ENCODE peak calls at places on chromosomes 7 and 10, in six cellular contexts. U is IMR-90; Y is HCT116; X is hepatocyte; F is CD8-positive, alpha-beta T cell; Q is PC-3. G is an unnamed sample.

GRCh38 chr7:124764847-124765400 is 668 bp downstream of the GPR37 start:
- DNase-seq in F (no peak), Y (no peak), X (peak; percentile 26), U (peak; percentile 5), Q (peak; percentile 23), G (no peak)

GRCh38 chr10:118621304-118621942 is 26.0 kb upstream of the PRLHR start:
- DNase-seq in X (no peak), F (no peak), U (no peak), Q (peak; percentile 2), Y (no peak), G (no peak)

GRCh38 chr7:94382155-94382554 is 12.5 kb upstream of the COL1A2 start:
- DNase-seq in X (no peak), U (peak; percentile 69), F (no peak), Q (peak; percentile 65), Y (no peak), G (peak; percentile 58)

GRCh38 chr7:7122033-7122478 is 60.3 kb upstream of the C1GALT1 start:
- DNase-seq in U (no peak), X (no peak), F (no peak), Q (peak; percentile 19), Y (no peak), G (no peak)

GRCh38 chr10:72593963-72594362 is 31.9 kb downstream of the MICU1 start:
- DNase-seq in Y (no peak), Q (no peak), F (no peak), X (no peak), U (no peak), G (no peak)

GRCh38 chr7:47266131-47266706 is 315.7 kb downstream of the TNS3 start:
- DNase-seq in F (no peak), U (peak; percentile 68), Y (peak; percentile 32), X (peak; percentile 89), Q (peak; percentile 80), G (peak; percentile 55)

GRCh38 chr7:95209778-95210177 is 114.6 kb downstream of the PON1 start:
- DNase-seq in Y (no peak), X (no peak), U (no peak), F (no peak), Q (no peak), G (no peak)

GRCh38 chr7:143299840-143300239 is 11.7 kb downstream of the CASP2 start:
- DNase-seq in F (peak; percentile 42), X (peak; percentile 42), U (no peak), Y (peak; percentile 23), Q (peak; percentile 52), G (no peak)

GRCh38 chr10:116696919-116697318 is 45.4 kb downstream of the HSPA12A start:
- DNase-seq in X (no peak), Y (no peak), U (no peak), F (no peak), Q (no peak), G (no peak)

GRCh38 chr10:104922810-104923209 is 281.7 kb downstream of the SORCS3 start:
- DNase-seq in Q (no peak), F (no peak), U (no peak), Y (no peak), X (no peak), G (no peak)

GRCh38 chr10:104924101-104924795 is 283.2 kb downstream of the SORCS3 start:
- DNase-seq in Q (no peak), F (no peak), X (no peak), Y (no peak), U (no peak), G (no peak)

GRCh38 chr10:104928733-104929132 is 287.6 kb downstream of the SORCS3 start:
- DNase-seq in Y (no peak), Q (no peak), F (no peak), U (no peak), X (no peak), G (no peak)

GRCh38 chr10:104923501-104923900 is 282.4 kb downstream of the SORCS3 start:
- DNase-seq in Q (no peak), Y (no peak), X (no peak), U (no peak), F (no peak), G (no peak)

GRCh38 chr10:104925232-104925851 is 284.3 kb downstream of the SORCS3 start:
- DNase-seq in X (peak; percentile 76), Y (peak; percentile 66), Q (peak; percentile 49), F (no peak), U (no peak), G (no peak)
- TF ChIP-seq CTCF in X (peak; percentile 66), Y (peak; percentile 88), Q (peak; percentile 58), F (no peak), U (peak; percentile 13), G (peak; percentile 67)

DNA sequence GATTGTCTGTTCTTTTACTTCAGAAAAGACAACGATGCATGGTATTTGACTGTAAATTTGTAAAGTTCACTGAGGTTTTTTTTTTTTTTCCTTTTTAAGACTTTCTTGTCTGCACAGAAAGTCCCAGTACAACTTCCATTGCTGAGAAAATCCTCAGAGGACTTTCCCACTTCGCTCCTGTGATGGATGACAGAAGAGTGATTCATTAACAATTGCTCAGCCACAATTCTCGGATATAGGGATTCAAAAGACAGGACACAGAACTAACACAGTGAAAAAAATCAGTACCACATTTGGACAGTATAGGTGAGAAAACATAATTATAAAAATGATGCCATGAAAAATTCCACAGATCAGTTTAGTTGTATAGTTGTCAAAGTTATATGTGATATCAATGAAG is 48.0 kb downstream of the SEC23IP start:
- DNase-seq in U (peak; percentile 31), F (no peak), X (no peak), Q (no peak), Y (no peak), G (peak; percentile 60)
- H3K36me3 ChIP-seq in U (peaks cover 33% of the 10 kb centered on the region), F (peaks cover 9% of the 10 kb centered on the region), X (no peaks in the 10 kb centered on the region), Q (peaks cover 23% of the 10 kb centered on the region), Y (peaks cover 35% of the 10 kb centered on the region), G (peaks cover 19% of the 10 kb centered on the region)

GRCh38 chr10:69279110-69279509 is 814 bp downstream of the HK1 start:
- DNase-seq in Y (no peak), U (no peak), Q (no peak), F (no peak), X (no peak), G (no peak)

GRCh38 chr10:69278446-69278963 is at the start of gene HK1:
- DNase-seq in Y (no peak), F (no peak), Q (no peak), U (no peak), X (no peak), G (peak; percentile 45)

GRCh38 chr10:69272620-69273019 is 5.7 kb upstream of the HK1 start:
- DNase-seq in U (no peak), Y (no peak), Q (no peak), F (no peak), X (no peak), G (no peak)

GRCh38 chr10:69276503-69276902 is 1.8 kb upstream of the HK1 start:
- DNase-seq in Y (no peak), Q (no peak), F (no peak), U (no peak), X (no peak), G (no peak)

GRCh38 chr10:69275444-69275843 is 2.9 kb upstream of the HK1 start:
- DNase-seq in Q (no peak), U (no peak), Y (no peak), X (no peak), F (no peak), G (no peak)
- H3K27ac ChIP-seq in Q (no peak overlapping the region), U (no peak overlapping the region), Y (no peak overlapping the region), X (no peak overlapping the region), F (no peak overlapping the region), G (no peak overlapping the region)

DNA sequence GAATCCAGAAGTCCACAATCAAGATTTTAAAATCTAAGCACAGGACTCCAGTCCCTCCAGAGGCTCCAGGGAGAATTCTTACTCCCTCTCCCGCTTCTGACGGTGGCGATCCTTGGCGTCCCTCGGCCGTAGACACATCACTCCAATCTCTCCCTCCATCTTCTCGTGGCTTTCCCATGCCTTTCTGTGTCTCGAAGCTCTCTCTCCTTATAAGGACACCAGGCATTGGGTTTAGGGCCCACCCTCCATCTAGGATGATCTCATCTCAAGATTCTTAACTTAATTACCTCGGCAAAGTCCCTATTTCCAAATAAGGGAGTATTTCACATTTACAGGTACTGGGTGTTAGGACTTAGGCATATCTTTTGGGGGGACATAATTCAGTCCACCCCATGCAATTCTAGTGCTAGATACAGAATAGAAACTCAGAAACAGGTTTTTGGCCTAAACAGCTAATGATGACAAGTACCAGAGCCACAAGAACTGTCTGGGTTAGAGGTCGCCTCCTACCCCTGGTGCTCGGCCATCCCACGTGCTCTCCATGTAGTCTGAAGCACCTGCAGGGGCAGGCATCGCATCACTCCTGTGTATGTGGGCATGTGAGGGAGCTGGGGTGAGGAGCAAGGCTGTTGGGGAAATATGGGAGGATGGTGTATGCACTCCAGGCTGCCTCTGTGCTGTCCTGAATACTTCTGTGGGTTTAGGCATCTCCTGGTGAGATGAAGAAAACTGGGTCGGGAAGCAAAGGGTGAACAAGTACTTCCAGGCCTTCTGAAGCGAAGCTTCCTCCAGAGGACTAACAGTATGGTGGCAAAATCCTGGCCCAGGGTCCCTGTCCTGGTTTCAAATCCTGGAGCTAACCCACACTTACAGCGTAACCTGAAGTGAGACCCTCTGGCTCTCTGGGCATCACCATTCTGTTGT is 298.3 kb upstream of the ZMIZ1 start:
- DNase-seq in U (no peak), F (no peak), X (no peak), Y (no peak), Q (no peak), G (no peak)
- TF ChIP-seq CTCF in U (no peak), F (no peak), X (no peak), Y (no peak), Q (no peak), G (no peak)

GRCh38 chr10:74094231-74094630 is 56.4 kb downstream of the AP3M1 start:
- DNase-seq in F (no peak), X (no peak), Q (no peak), U (no peak), Y (no peak), G (no peak)
- H3K36me3 ChIP-seq in F (peaks cover 17% of the 10 kb centered on the region), X (no peaks in the 10 kb centered on the region), Q (peaks cover 90% of the 10 kb centered on the region), U (peaks cover 74% of the 10 kb centered on the region), Y (peaks cover 70% of the 10 kb centered on the region), G (peaks cover 89% of the 10 kb centered on the region)

DNA sequence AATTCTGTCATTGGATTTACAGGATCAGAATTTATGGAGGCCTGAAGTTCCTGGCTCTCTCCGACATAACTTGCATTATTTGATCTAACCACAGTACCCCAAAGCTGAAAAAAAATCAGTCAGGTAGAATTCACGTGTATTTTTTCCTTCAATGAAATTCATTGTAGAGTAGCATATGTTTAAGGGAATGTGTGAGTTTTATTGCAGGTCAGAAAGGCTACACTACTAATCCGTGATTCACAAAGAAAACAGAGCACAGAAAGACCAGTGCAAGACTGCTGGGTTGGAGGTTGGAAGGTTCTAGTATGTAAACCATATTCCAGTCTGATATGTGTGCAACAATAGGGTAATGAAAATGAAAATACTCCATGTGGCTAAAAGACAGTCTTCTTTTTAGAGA is 247.0 kb upstream of the FERD3L start:
- DNase-seq in U (peak; percentile 91), Y (no peak), Q (peak; percentile 84), F (no peak), X (no peak), G (peak; percentile 83)
- H3K27ac ChIP-seq in U (no peak overlapping the region), Y (no peak overlapping the region), Q (peak overlapping the region; percentile 13), F (no peak overlapping the region), X (no peak overlapping the region), G (peak overlapping the region; percentile 52)

G was measured in brain microvascular endothelial cell.